ENCODE peak calls at places on chromosomes 13 and 19, in five cellular contexts. U is NCI-H2107; V is hypothalamus; H is left ventricle myocardium inferior; Q is stimulated activated CD4-positive, alpha-beta T cell treated with anti-CD3 and anti-CD28 coated beads, Interleukin-15, amount 100 ng/mL, for 1 hour. J is an unnamed sample.

GRCh38 chr19:11141937-11142527 is 13.6 kb downstream of the SPC24 start:
- DNase-seq in V (no peak), Q (no peak), H (no peak), U (no peak), J (no peak)

GRCh38 chr13:104984296-104984818 is 1551.1 kb downstream of the EFNB2 start:
- DNase-seq in U (no peak), Q (no peak), H (peak), V (no peak), J (no peak)

GRCh38 chr19:14563989-14564650 is 7.7 kb downstream of the NDUFB7 start:
- DNase-seq in V (no peak), U (no peak), H (no peak), Q (peak), J (no peak)

GRCh38 chr13:27250833-27251165 is 559 bp upstream of the RPL21 start:
- DNase-seq in H (no peak), V (no peak), U (no peak), Q (no peak), J (no peak)

GRCh38 chr19:35318679-35319448 is 10.1 kb upstream of the CD22 start:
- DNase-seq in U (no peak), Q (no peak), H (peak), V (peak), J (peak)

GRCh38 chr13:105735269-105735668 is 800.2 kb downstream of the EFNB2 start:
- DNase-seq in H (no peak), V (no peak), U (no peak), Q (no peak), J (no peak)

GRCh38 chr13:100214886-100215285 is 126.0 kb downstream of the PCCA start:
- DNase-seq in H (no peak), U (no peak), Q (no peak), V (no peak), J (no peak)

GRCh38 chr19:34598217-34599155 is 78.5 kb downstream of the SCGB2B2 start:
- DNase-seq in V (no peak), U (no peak), Q (no peak), H (peak), J (no peak)

GRCh38 chr19:30326076-30326710 is 46.0 kb upstream of the ZNF536 start:
- DNase-seq in H (peak), Q (no peak), V (no peak), U (no peak), J (no peak)

GRCh38 chr13:22040810-22041364 is 370.0 kb downstream of the FGF9 start:
- DNase-seq in U (no peak), H (no peak), V (no peak), Q (no peak), J (no peak)

GRCh38 chr13:98890186-98890585 is 87.7 kb downstream of the DOCK9 start:
- DNase-seq in U (no peak), Q (no peak), V (peak), H (no peak), J (no peak)

GRCh38 chr19:18274303-18274775 is at the start of gene IQCN:
- DNase-seq in V (no peak), Q (no peak), U (no peak), H (no peak), J (no peak)

J was measured in spleen.